ENCODE peak calls at places on chromosomes 1 and 21, in eight cellular contexts. One of them, this sample, is unnamed.

GRCh38 chr21:42833859-42834729 is 45.2 kb downstream of the WDR4 start:
- DNase-seq in heart left ventricle: no peak
- DNase-seq in choroid plexus epithelial cell: no peak
- DNase-seq in A673: no peak
- DNase-seq in HFF-Myc: no peak
- DNase-seq in thoracic aorta: no peak
- DNase-seq in fibroblast of lung: no peak
- DNase-seq in ovary: peak
- DNase-seq in this sample: no peak

GRCh38 chr1:186754542-186755150 is 74.1 kb upstream of the PLA2G4A start:
- DNase-seq in A673: peak
- DNase-seq in thoracic aorta: no peak
- DNase-seq in heart left ventricle: no peak
- DNase-seq in ovary: no peak
- DNase-seq in HFF-Myc: peak
- DNase-seq in choroid plexus epithelial cell: no peak
- DNase-seq in fibroblast of lung: no peak
- DNase-seq in this sample: peak

GRCh38 chr1:108686609-108687313 is 5.3 kb upstream of the PRPF38B start:
- DNase-seq in thoracic aorta: no peak
- DNase-seq in ovary: no peak
- DNase-seq in heart left ventricle: no peak
- DNase-seq in A673: no peak
- DNase-seq in HFF-Myc: peak
- DNase-seq in fibroblast of lung: peak
- DNase-seq in choroid plexus epithelial cell: peak
- DNase-seq in this sample: peak

GRCh38 chr1:55375617-55376258 is 160.6 kb upstream of the USP24 start:
- DNase-seq in ovary: peak
- DNase-seq in HFF-Myc: peak
- DNase-seq in fibroblast of lung: peak
- DNase-seq in choroid plexus epithelial cell: peak
- DNase-seq in heart left ventricle: peak
- DNase-seq in A673: peak
- DNase-seq in thoracic aorta: no peak
- DNase-seq in this sample: peak

GRCh38 chr1:172442404-172442803 is 1.5 kb downstream of the PIGC start:
- DNase-seq in heart left ventricle: no peak
- DNase-seq in A673: no peak
- DNase-seq in ovary: no peak
- DNase-seq in thoracic aorta: no peak
- DNase-seq in choroid plexus epithelial cell: no peak
- DNase-seq in HFF-Myc: no peak
- DNase-seq in fibroblast of lung: peak
- DNase-seq in this sample: no peak

GRCh38 chr1:88189525-88189924 is 494.5 kb upstream of the PKN2 start:
- DNase-seq in HFF-Myc: no peak
- DNase-seq in choroid plexus epithelial cell: no peak
- DNase-seq in thoracic aorta: no peak
- DNase-seq in A673: no peak
- DNase-seq in heart left ventricle: no peak
- DNase-seq in fibroblast of lung: no peak
- DNase-seq in ovary: no peak
- DNase-seq in this sample: no peak

GRCh38 chr1:41465741-41466140 is 18.7 kb downstream of the EDN2 start:
- DNase-seq in A673: no peak
- DNase-seq in HFF-Myc: no peak
- DNase-seq in heart left ventricle: no peak
- DNase-seq in fibroblast of lung: no peak
- DNase-seq in choroid plexus epithelial cell: no peak
- DNase-seq in ovary: no peak
- DNase-seq in thoracic aorta: no peak
- DNase-seq in this sample: no peak

GRCh38 chr1:6790146-6790545 is 4.9 kb downstream of the CAMTA1 start:
- DNase-seq in HFF-Myc: no peak
- DNase-seq in thoracic aorta: no peak
- DNase-seq in fibroblast of lung: no peak
- DNase-seq in heart left ventricle: no peak
- DNase-seq in A673: no peak
- DNase-seq in choroid plexus epithelial cell: peak
- DNase-seq in ovary: no peak
- DNase-seq in this sample: no peak

GRCh38 chr21:43339668-43340067 is 87.3 kb downstream of the SIK1 start:
- DNase-seq in fibroblast of lung: no peak
- DNase-seq in ovary: no peak
- DNase-seq in HFF-Myc: no peak
- DNase-seq in choroid plexus epithelial cell: peak
- DNase-seq in heart left ventricle: peak
- DNase-seq in A673: no peak
- DNase-seq in thoracic aorta: no peak
- DNase-seq in this sample: no peak

GRCh38 chr1:77762072-77762476 is 2.4 kb upstream of the USP33 start:
- DNase-seq in ovary: no peak
- DNase-seq in HFF-Myc: no peak
- DNase-seq in heart left ventricle: no peak
- DNase-seq in choroid plexus epithelial cell: peak
- DNase-seq in thoracic aorta: no peak
- DNase-seq in fibroblast of lung: peak
- DNase-seq in A673: peak
- DNase-seq in this sample: peak

GRCh38 chr1:227071898-227072587 is 131.9 kb downstream of the COQ8A start:
- DNase-seq in choroid plexus epithelial cell: no peak
- DNase-seq in fibroblast of lung: no peak
- DNase-seq in HFF-Myc: no peak
- DNase-seq in A673: no peak
- DNase-seq in ovary: no peak
- DNase-seq in thoracic aorta: no peak
- DNase-seq in heart left ventricle: no peak
- DNase-seq in this sample: no peak

GRCh38 chr1:215267495-215267894 is 185.0 kb downstream of the KCNK2 start:
- DNase-seq in choroid plexus epithelial cell: peak
- DNase-seq in ovary: no peak
- DNase-seq in A673: no peak
- DNase-seq in fibroblast of lung: no peak
- DNase-seq in HFF-Myc: no peak
- DNase-seq in thoracic aorta: no peak
- DNase-seq in heart left ventricle: no peak
- DNase-seq in this sample: peak

GRCh38 chr1:1171551-1172340 is 1.9 kb upstream of the TTLL10 start:
- DNase-seq in heart left ventricle: peak
- DNase-seq in ovary: no peak
- DNase-seq in choroid plexus epithelial cell: no peak
- DNase-seq in fibroblast of lung: no peak
- DNase-seq in thoracic aorta: no peak
- DNase-seq in HFF-Myc: no peak
- DNase-seq in A673: no peak
- DNase-seq in this sample: no peak

GRCh38 chr1:118186026-118186425 is 998 bp upstream of the SPAG17 start:
- DNase-seq in fibroblast of lung: no peak
- DNase-seq in ovary: no peak
- DNase-seq in HFF-Myc: no peak
- DNase-seq in thoracic aorta: no peak
- DNase-seq in choroid plexus epithelial cell: no peak
- DNase-seq in heart left ventricle: no peak
- DNase-seq in A673: no peak
- DNase-seq in this sample: no peak

GRCh38 chr1:181423301-181423918 is 59.9 kb upstream of the CACNA1E start:
- DNase-seq in A673: peak
- DNase-seq in ovary: no peak
- DNase-seq in heart left ventricle: peak
- DNase-seq in fibroblast of lung: peak
- DNase-seq in choroid plexus epithelial cell: peak
- DNase-seq in HFF-Myc: no peak
- DNase-seq in thoracic aorta: no peak
- DNase-seq in this sample: peak

GRCh38 chr1:183841950-183842816 is 37.3 kb downstream of the RGL1 start:
- DNase-seq in HFF-Myc: peak
- DNase-seq in choroid plexus epithelial cell: peak
- DNase-seq in fibroblast of lung: peak
- DNase-seq in thoracic aorta: no peak
- DNase-seq in A673: peak
- DNase-seq in heart left ventricle: peak
- DNase-seq in ovary: no peak
- DNase-seq in this sample: peak

GRCh38 chr1:193707271-193708015 is 521.0 kb upstream of the B3GALT2 start:
- DNase-seq in choroid plexus epithelial cell: peak
- DNase-seq in ovary: no peak
- DNase-seq in HFF-Myc: no peak
- DNase-seq in fibroblast of lung: peak
- DNase-seq in thoracic aorta: no peak
- DNase-seq in heart left ventricle: no peak
- DNase-seq in A673: no peak
- DNase-seq in this sample: peak

GRCh38 chr1:56967900-56968832 is 2.4 kb upstream of the C8B start:
- DNase-seq in ovary: no peak
- DNase-seq in HFF-Myc: no peak
- DNase-seq in fibroblast of lung: no peak
- DNase-seq in thoracic aorta: no peak
- DNase-seq in A673: peak
- DNase-seq in heart left ventricle: peak
- DNase-seq in choroid plexus epithelial cell: peak
- DNase-seq in this sample: peak

GRCh38 chr1:60697204-60697994 is 385.0 kb upstream of the NFIA start:
- DNase-seq in ovary: no peak
- DNase-seq in heart left ventricle: no peak
- DNase-seq in fibroblast of lung: peak
- DNase-seq in HFF-Myc: no peak
- DNase-seq in A673: no peak
- DNase-seq in choroid plexus epithelial cell: peak
- DNase-seq in thoracic aorta: no peak
- DNase-seq in this sample: no peak

GRCh38 chr21:46546799-46547198 is 58.1 kb downstream of the S100B start:
- DNase-seq in choroid plexus epithelial cell: no peak
- DNase-seq in A673: no peak
- DNase-seq in HFF-Myc: no peak
- DNase-seq in ovary: no peak
- DNase-seq in heart left ventricle: no peak
- DNase-seq in fibroblast of lung: no peak
- DNase-seq in thoracic aorta: no peak
- DNase-seq in this sample: no peak

GRCh38 chr1:176450526-176450925 is 12.4 kb upstream of the PAPPA2 start:
- DNase-seq in thoracic aorta: no peak
- DNase-seq in fibroblast of lung: no peak
- DNase-seq in choroid plexus epithelial cell: no peak
- DNase-seq in A673: no peak
- DNase-seq in heart left ventricle: no peak
- DNase-seq in ovary: no peak
- DNase-seq in HFF-Myc: no peak
- DNase-seq in this sample: no peak

GRCh38 chr1:21621761-21622436 is 47.3 kb downstream of the RAP1GAP start:
- DNase-seq in heart left ventricle: no peak
- DNase-seq in choroid plexus epithelial cell: no peak
- DNase-seq in thoracic aorta: no peak
- DNase-seq in fibroblast of lung: no peak
- DNase-seq in HFF-Myc: no peak
- DNase-seq in ovary: no peak
- DNase-seq in A673: no peak
- DNase-seq in this sample: no peak

GRCh38 chr1:46183119-46183842 is 7.0 kb upstream of the P3R3URF start:
- DNase-seq in ovary: no peak
- DNase-seq in thoracic aorta: peak
- DNase-seq in fibroblast of lung: peak
- DNase-seq in heart left ventricle: peak
- DNase-seq in HFF-Myc: peak
- DNase-seq in choroid plexus epithelial cell: peak
- DNase-seq in A673: peak
- DNase-seq in this sample: peak

DNA sequence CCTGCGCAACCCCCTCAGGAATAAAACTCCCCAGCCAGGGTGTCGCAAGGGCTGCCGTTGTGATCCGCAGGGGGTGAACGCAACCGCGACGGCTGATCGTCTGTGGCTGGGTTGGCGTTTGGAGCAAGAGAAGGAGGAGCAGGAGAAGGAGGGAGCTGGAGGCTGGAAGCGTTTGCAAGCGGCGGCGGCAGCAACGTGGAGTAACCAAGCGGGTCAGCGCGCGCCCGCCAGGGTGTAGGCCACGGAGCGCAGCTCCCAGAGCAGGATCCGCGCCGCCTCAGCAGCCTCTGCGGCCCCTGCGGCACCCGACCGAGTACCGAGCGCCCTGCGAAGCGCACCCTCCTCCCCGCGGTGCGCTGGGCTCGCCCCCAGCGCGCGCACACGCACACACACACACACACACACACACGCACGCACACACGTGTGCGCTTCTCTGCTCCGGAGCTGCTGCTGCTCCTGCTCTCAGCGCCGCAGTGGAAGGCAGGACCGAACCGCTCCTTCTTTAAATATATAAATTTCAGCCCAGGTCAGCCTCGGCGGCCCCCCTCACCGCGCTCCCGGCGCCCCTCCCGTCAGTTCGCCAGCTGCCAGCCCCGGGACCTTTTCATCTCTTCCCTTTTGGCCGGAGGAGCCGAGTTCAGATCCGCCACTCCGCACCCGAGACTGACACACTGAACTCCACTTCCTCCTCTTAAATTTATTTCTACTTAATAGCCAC is 696 bp downstream of the TGFB2 start:
- DNase-seq in choroid plexus epithelial cell: peak
- DNase-seq in ovary: peak
- DNase-seq in A673: peak
- DNase-seq in HFF-Myc: no peak
- DNase-seq in thoracic aorta: no peak
- DNase-seq in fibroblast of lung: peak
- DNase-seq in heart left ventricle: peak
- DNase-seq in this sample: peak
- TF ChIP-seq CTCF in choroid plexus epithelial cell: no peak
- TF ChIP-seq CTCF in ovary: no peak
- TF ChIP-seq CTCF in A673: no peak
- TF ChIP-seq CTCF in HFF-Myc: no peak
- TF ChIP-seq CTCF in thoracic aorta: no peak
- TF ChIP-seq CTCF in fibroblast of lung: no peak
- TF ChIP-seq CTCF in heart left ventricle: no peak
- TF ChIP-seq CTCF in this sample: no peak

GRCh38 chr1:3674100-3675094 is 22.1 kb downstream of the TP73 start:
- DNase-seq in thoracic aorta: no peak
- DNase-seq in ovary: no peak
- DNase-seq in HFF-Myc: no peak
- DNase-seq in heart left ventricle: no peak
- DNase-seq in A673: no peak
- DNase-seq in choroid plexus epithelial cell: peak
- DNase-seq in fibroblast of lung: no peak
- DNase-seq in this sample: no peak
- H3K4me3 ChIP-seq in thoracic aorta: no peak
- H3K4me3 ChIP-seq in ovary: no peak
- H3K4me3 ChIP-seq in HFF-Myc: no peak
- H3K4me3 ChIP-seq in heart left ventricle: no peak
- H3K4me3 ChIP-seq in A673: no peak
- H3K4me3 ChIP-seq in choroid plexus epithelial cell: no peak
- H3K4me3 ChIP-seq in fibroblast of lung: no peak
- H3K4me3 ChIP-seq in this sample: no peak

GRCh38 chr21:14952916-14953315 is 111.9 kb downstream of the NRIP1 start:
- DNase-seq in thoracic aorta: no peak
- DNase-seq in A673: peak
- DNase-seq in HFF-Myc: no peak
- DNase-seq in heart left ventricle: no peak
- DNase-seq in choroid plexus epithelial cell: peak
- DNase-seq in ovary: no peak
- DNase-seq in fibroblast of lung: no peak
- DNase-seq in this sample: no peak
- TF ChIP-seq CTCF in thoracic aorta: no peak
- TF ChIP-seq CTCF in A673: no peak
- TF ChIP-seq CTCF in HFF-Myc: no peak
- TF ChIP-seq CTCF in heart left ventricle: no peak
- TF ChIP-seq CTCF in choroid plexus epithelial cell: peak
- TF ChIP-seq CTCF in ovary: no peak
- TF ChIP-seq CTCF in fibroblast of lung: no peak
- TF ChIP-seq CTCF in this sample: peak

GRCh38 chr1:36125129-36125991 is at the start of gene COL8A2:
- DNase-seq in heart left ventricle: no peak
- DNase-seq in HFF-Myc: no peak
- DNase-seq in ovary: peak
- DNase-seq in choroid plexus epithelial cell: no peak
- DNase-seq in fibroblast of lung: no peak
- DNase-seq in thoracic aorta: no peak
- DNase-seq in A673: no peak
- DNase-seq in this sample: no peak
- H3K4me3 ChIP-seq in heart left ventricle: peak
- H3K4me3 ChIP-seq in HFF-Myc: no peak
- H3K4me3 ChIP-seq in ovary: peak
- H3K4me3 ChIP-seq in choroid plexus epithelial cell: peak
- H3K4me3 ChIP-seq in fibroblast of lung: peak
- H3K4me3 ChIP-seq in thoracic aorta: peak
- H3K4me3 ChIP-seq in A673: peak
- H3K4me3 ChIP-seq in this sample: peak